ENCODE peak calls at places on chromosomes 13 and 19, in four cellular contexts. Y, E, O and J are unnamed samples.

GRCh38 chr19:9953802-9954542 is 17.7 kb upstream of the OLFM2 start:
- DNase-seq in E (no peak), O (no peak), Y (no peak), J (no peak)

GRCh38 chr13:85386424-85386823 is 412.8 kb downstream of the SLITRK6 start:
- DNase-seq in E (no peak), Y (no peak), O (peak), J (no peak)

GRCh38 chr19:55586976-55587668 is 6.5 kb upstream of the ZNF579 start:
- DNase-seq in O (peak), Y (peak), E (peak), J (peak)

GRCh38 chr19:57776764-57777296 is 7.4 kb downstream of the ZNF586 start:
- DNase-seq in E (no peak), Y (no peak), O (no peak), J (no peak)

GRCh38 chr13:85266331-85266730 is 532.9 kb downstream of the SLITRK6 start:
- DNase-seq in O (no peak), Y (no peak), E (no peak), J (no peak)

GRCh38 chr13:99345345-99345744 is 38.1 kb upstream of the GPR183 start:
- DNase-seq in O (no peak), E (no peak), Y (no peak), J (no peak)

GRCh38 chr19:33797821-33798633 is 1.4 kb downstream of the KCTD15 start:
- DNase-seq in E (peak), Y (no peak), O (peak), J (peak)

GRCh38 chr13:45846681-45847080 is 4.9 kb downstream of the SIAH3 start:
- DNase-seq in O (no peak), Y (no peak), E (no peak), J (no peak)

GRCh38 chr19:30686252-30686762 is 314.1 kb downstream of the ZNF536 start:
- DNase-seq in Y (no peak), O (peak), E (no peak), J (no peak)

GRCh38 chr19:18659281-18660050 is 22.6 kb downstream of the KLHL26 start:
- DNase-seq in O (peak), Y (no peak), E (no peak), J (no peak)

GRCh38 chr13:106241974-106242373 is 293.5 kb downstream of the EFNB2 start:
- DNase-seq in Y (no peak), E (no peak), O (no peak), J (no peak)

GRCh38 chr19:51016798-51017683 is 2.5 kb downstream of the KLK10 start:
- DNase-seq in O (peak), Y (peak), E (peak), J (peak)

GRCh38 chr13:97295279-97296182 is 73.4 kb downstream of the MBNL2 start:
- DNase-seq in E (no peak), Y (no peak), O (peak), J (peak)

GRCh38 chr13:48851707-48852106 is 124.0 kb upstream of the FNDC3A start:
- DNase-seq in E (peak), Y (no peak), O (no peak), J (no peak)

GRCh38 chr13:113969311-113969972 is 4.4 kb downstream of the C13orf46 start:
- DNase-seq in E (no peak), Y (no peak), O (no peak), J (no peak)

GRCh38 chr19:33194884-33195710 is 967 bp downstream of the LRP3 start:
- DNase-seq in O (peak), E (no peak), Y (no peak), J (peak)

GRCh38 chr19:6737873-6738725 is 719 bp upstream of the GPR108 start:
- DNase-seq in Y (peak), O (peak), E (peak), J (peak)

GRCh38 chr19:14091086-14091884 is 734 bp upstream of the SAMD1 start:
- DNase-seq in O (peak), E (peak), Y (peak), J (peak)

GRCh38 chr19:45352914-45353796 is 12.6 kb downstream of the KLC3 start:
- DNase-seq in O (no peak), E (no peak), Y (no peak), J (no peak)

GRCh38 chr13:94224670-94225069 is 254.8 kb downstream of the DCT start:
- DNase-seq in O (no peak), Y (no peak), E (no peak), J (no peak)

GRCh38 chr13:23506821-23507210 is 63.4 kb upstream of the TNFRSF19 start:
- DNase-seq in O (peak), E (no peak), Y (no peak), J (no peak)

GRCh38 chr19:38280030-38280921 is 15.9 kb downstream of the SPINT2 start:
- DNase-seq in E (no peak), O (no peak), Y (no peak), J (no peak)

GRCh38 chr19:35327642-35328041 is 1.3 kb upstream of the CD22 start:
- DNase-seq in Y (no peak), E (no peak), O (no peak), J (peak)

GRCh38 chr19:14530005-14530348 is 583 bp downstream of the TECR start:
- DNase-seq in O (no peak), Y (peak), E (no peak), J (peak)

GRCh38 chr13:71051573-71051972 is 815.4 kb downstream of the DACH1 start:
- DNase-seq in E (no peak), O (no peak), Y (no peak), J (no peak)

GRCh38 chr13:30873519-30873918 is 32.6 kb upstream of the MEDAG start:
- DNase-seq in Y (no peak), E (no peak), O (no peak), J (no peak)

GRCh38 chr19:5093297-5093858 is 124.5 kb downstream of the KDM4B start:
- DNase-seq in Y (no peak), O (peak), E (no peak), J (no peak)

GRCh38 chr19:36265064-36265463 is 50.2 kb downstream of the ZNF146 start:
- DNase-seq in E (no peak), Y (no peak), O (no peak), J (no peak)

GRCh38 chr13:111411186-111411858 is 90.9 kb downstream of the TEX29 start:
- DNase-seq in E (no peak), Y (no peak), O (no peak), J (no peak)

GRCh38 chr19:18283338-18283737 is 1.9 kb upstream of the JUND start:
- DNase-seq in E (no peak), O (no peak), Y (no peak), J (no peak)